ENCODE peak calls at places on chromosomes 2 and 18, in seven cellular contexts. E is K562, X is HepG2, S is GM12891, L is SK-N-SH, C is H1, P is GM12878. Y is an unnamed sample.

GRCh38 chr2:37644191-37644590 is 27.3 kb downstream of the CDC42EP3 start:
- DNase-seq in E (no peak), X (no peak), S (no peak), L (no peak), C (no peak), P (no peak), Y (no peak)

GRCh38 chr2:222944552-222944951 is 83.7 kb downstream of the ACSL3 start:
- DNase-seq in E (no peak), X (no peak), S (no peak), L (no peak), C (no peak), P (no peak), Y (no peak)

GRCh38 chr2:169732075-169732474 is 1.6 kb upstream of the KLHL23 start:
- DNase-seq in E (no peak), X (no peak), S (no peak), L (no peak), C (no peak), P (no peak), Y (no peak)

GRCh38 chr18:79774111-79774510 is 23.6 kb upstream of the KCNG2 start:
- DNase-seq in E (no peak), X (no peak), S (no peak), L (no peak), C (no peak), P (no peak), Y (no peak)

GRCh38 chr2:177282101-177282573 is 17.6 kb upstream of the NFE2L2 start:
- DNase-seq in E (no peak), X (no peak), S (no peak), L (no peak), C (no peak), P (no peak), Y (no peak)

GRCh38 chr2:56088411-56088810 is 95.4 kb upstream of the CCDC85A start:
- DNase-seq in E (no peak), X (no peak), S (no peak), L (no peak), C (no peak), P (no peak), Y (no peak)

GRCh38 chr2:42492691-42493467 is 903 bp downstream of the KCNG3 start:
- DNase-seq in E (no peak), X (no peak), S (no peak), L (peak), C (no peak), P (no peak), Y (no peak)

GRCh38 chr2:168378960-168379669 is 77.0 kb upstream of the CERS6 start:
- DNase-seq in E (no peak), X (no peak), S (no peak), L (no peak), C (no peak), P (no peak), Y (no peak)

GRCh38 chr2:157463002-157463401 is 19.1 kb upstream of the CYTIP start:
- DNase-seq in E (no peak), X (no peak), S (no peak), L (no peak), C (no peak), P (no peak), Y (no peak)

GRCh38 chr2:141348481-141348880 is 782.3 kb downstream of the LRP1B start:
- DNase-seq in E (no peak), X (no peak), S (no peak), L (no peak), C (no peak), P (no peak), Y (no peak)

GRCh38 chr2:73830871-73831401 is 2.2 kb downstream of the STAMBP start:
- DNase-seq in E (no peak), X (no peak), S (no peak), L (no peak), C (no peak), P (no peak), Y (no peak)

GRCh38 chr2:206031162-206031784 is 54.7 kb downstream of the INO80D start:
- DNase-seq in E (no peak), X (no peak), S (no peak), L (no peak), C (no peak), P (peak), Y (no peak)

GRCh38 chr2:188787002-188787660 is 187.0 kb upstream of the COL3A1 start:
- DNase-seq in E (no peak), X (no peak), S (no peak), L (no peak), C (no peak), P (no peak), Y (no peak)

GRCh38 chr18:25066536-25066935 is 285.4 kb downstream of the ZNF521 start:
- DNase-seq in E (no peak), X (no peak), S (no peak), L (no peak), C (no peak), P (no peak), Y (no peak)

GRCh38 chr2:207674826-207675225 is 36.6 kb upstream of the CCNYL1 start:
- DNase-seq in E (no peak), X (peak), S (no peak), L (no peak), C (no peak), P (no peak), Y (no peak)

GRCh38 chr2:235496239-235496621 is 2.4 kb downstream of the AGAP1 start:
- DNase-seq in E (no peak), X (no peak), S (no peak), L (no peak), C (no peak), P (no peak), Y (no peak)

GRCh38 chr18:9380101-9380500 is 45.5 kb downstream of the TWSG1 start:
- DNase-seq in E (no peak), X (no peak), S (no peak), L (no peak), C (no peak), P (no peak), Y (no peak)

GRCh38 chr2:54332386-54332785 is 76.4 kb upstream of the TSPYL6 start:
- DNase-seq in E (no peak), X (no peak), S (no peak), L (no peak), C (no peak), P (no peak), Y (no peak)

GRCh38 chr2:40401896-40402295 is 50.0 kb downstream of the SLC8A1 start:
- DNase-seq in E (no peak), X (no peak), S (no peak), L (no peak), C (no peak), P (no peak), Y (no peak)

GRCh38 chr2:138335036-138335435 is 166.5 kb upstream of the SPOPL start:
- DNase-seq in E (no peak), X (no peak), S (no peak), L (peak), C (no peak), P (no peak), Y (no peak)

GRCh38 chr2:226079677-226080076 is 680.2 kb downstream of the NYAP2 start:
- DNase-seq in E (no peak), X (no peak), S (no peak), L (no peak), C (no peak), P (no peak), Y (no peak)

GRCh38 chr2:30201990-30202389 is 29.3 kb upstream of the LBH start:
- DNase-seq in E (no peak), X (no peak), S (no peak), L (no peak), C (no peak), P (no peak), Y (no peak)

GRCh38 chr2:205060269-205060668 is 515.0 kb downstream of the PARD3B start:
- DNase-seq in E (no peak), X (no peak), S (no peak), L (no peak), C (no peak), P (no peak), Y (no peak)

GRCh38 chr2:101327863-101328394 is 19.4 kb upstream of the RNF149 start:
- DNase-seq in E (no peak), X (no peak), S (no peak), L (no peak), C (no peak), P (no peak), Y (no peak)

GRCh38 chr18:22405142-22405541 is 12.6 kb downstream of the CTAGE1 start:
- DNase-seq in E (no peak), X (no peak), S (no peak), L (no peak), C (no peak), P (no peak), Y (no peak)
- TF ChIP-seq TAF1 in E (no peak), X (no peak), S (no peak), L (no peak), C (no peak), P (no peak), Y (no peak)

DNA sequence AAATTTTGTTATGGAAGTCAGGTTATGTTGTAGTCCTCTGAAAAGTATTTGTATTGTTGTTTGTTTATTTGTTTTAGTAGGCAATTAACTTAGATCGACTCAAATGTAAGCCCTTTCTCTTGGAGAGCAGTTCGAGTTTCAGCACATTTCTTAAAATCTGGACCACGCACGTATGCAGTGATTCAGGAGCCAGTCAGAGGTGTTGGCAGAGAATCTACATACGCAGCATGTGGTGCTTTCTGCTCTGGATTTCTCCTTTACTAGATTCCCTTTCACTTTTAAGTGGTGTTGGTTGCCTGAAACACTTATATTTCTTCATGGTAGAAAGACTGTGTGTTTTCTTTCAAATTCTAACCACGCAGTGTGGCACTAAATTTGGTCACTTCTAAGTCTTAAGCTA is 773.9 kb upstream of the LRATD1 start:
- DNase-seq in E (no peak), X (no peak), S (no peak), L (no peak), C (no peak), P (peak), Y (no peak)
- TF ChIP-seq TAF1 in E (no peak), X (no peak), S (no peak), L (no peak), C (no peak), P (no peak), Y (no peak)

GRCh38 chr18:55243852-55244251 is 284.6 kb upstream of the CCDC68 start:
- DNase-seq in E (no peak), X (no peak), S (no peak), L (no peak), C (no peak), P (no peak), Y (no peak)
- TF ChIP-seq TAF1 in E (no peak), X (no peak), S (no peak), L (no peak), C (no peak), P (no peak), Y (no peak)

DNA sequence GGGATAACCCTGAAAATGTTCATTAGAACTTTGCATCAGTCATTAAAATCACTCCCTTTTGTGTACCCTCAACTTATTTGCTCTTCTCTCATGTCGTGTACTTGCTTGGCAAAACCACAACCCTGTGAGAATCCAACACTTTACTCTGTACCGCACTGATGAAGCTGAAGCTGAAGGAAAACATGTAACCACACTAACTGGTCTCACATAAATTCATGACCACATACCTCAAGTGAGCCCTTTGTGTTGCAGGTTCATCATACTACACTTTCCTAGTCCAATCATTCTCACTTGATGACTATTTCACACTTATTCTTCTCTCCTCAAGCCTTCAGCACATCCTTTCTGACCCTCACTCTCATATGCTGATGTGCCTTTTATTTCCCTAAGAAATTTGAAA is 175.4 kb downstream of the DPP4 start:
- DNase-seq in E (no peak), X (no peak), S (no peak), L (no peak), C (no peak), P (no peak), Y (no peak)
- TF ChIP-seq TAF1 in E (no peak), X (no peak), S (no peak), L (no peak), C (no peak), P (no peak), Y (no peak)

DNA sequence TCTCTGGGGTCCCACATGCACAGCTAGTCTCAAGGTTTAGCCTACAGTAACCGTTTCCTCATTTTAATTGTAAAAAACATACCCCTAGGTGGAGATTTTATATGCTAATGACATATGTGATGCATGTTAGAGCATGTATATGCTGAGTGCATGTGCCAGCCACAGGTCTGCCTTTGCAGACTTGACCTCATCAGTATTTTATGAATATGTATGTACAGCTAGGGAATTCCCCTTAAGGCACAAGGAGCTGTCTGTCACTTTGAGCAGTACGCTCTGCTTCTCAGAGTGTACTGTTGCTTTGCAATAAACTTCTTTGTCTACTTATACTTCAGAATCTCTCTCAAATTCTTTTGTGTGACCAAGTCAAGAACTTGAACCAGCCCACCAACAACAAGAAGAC is 131.2 kb upstream of the ERBB4 start:
- DNase-seq in E (no peak), X (no peak), S (no peak), L (no peak), C (no peak), P (no peak), Y (no peak)
- TF ChIP-seq TAF1 in E (no peak), X (no peak), S (no peak), L (no peak), C (no peak), P (no peak), Y (no peak)

Y was measured in GM12892.